ENCODE peak calls at places on chromosomes 6 and 20, in nine cellular contexts. H, Q, C, U, N, V, L, T and S are unnamed samples.

GRCh38 chr6:113450061-113450465 is 407.1 kb upstream of the MARCKS start:
- DNase-seq in H (no peak), Q (peak; percentile 33), C (no peak), U (no peak), N (no peak), V (peak; percentile 19), L (peak; percentile 73), T (no peak), S (no peak)

GRCh38 chr6:88166901-88167624 is 916 bp upstream of the CNR1 start:
- DNase-seq in H (no peak), Q (no peak), C (peak; percentile 30), U (no peak), N (no peak), V (no peak), L (peak; percentile 11), T (peak; percentile 62), S (peak; percentile 46)

GRCh38 chr6:40049128-40049527 is 114.9 kb upstream of the MOCS1 start:
- DNase-seq in H (no peak), Q (no peak), C (no peak), U (no peak), N (no peak), V (no peak), L (no peak), T (no peak), S (no peak)

GRCh38 chr20:32792316-32792715 is 27.4 kb upstream of the MAPRE1 start:
- DNase-seq in H (no peak), Q (peak; percentile 38), C (peak; percentile 72), U (no peak), N (no peak), V (peak; percentile 4), L (peak; percentile 28), T (peak; percentile 77), S (no peak)

GRCh38 chr20:37276494-37277252 is 12.8 kb upstream of the MANBAL start:
- DNase-seq in H (no peak), Q (peak; percentile 75), C (peak; percentile 81), U (peak; percentile 41), N (no peak), V (peak; percentile 87), L (peak; percentile 97), T (no peak), S (no peak)

GRCh38 chr6:140538926-140539325 is 1164.5 kb upstream of the CITED2 start:
- DNase-seq in H (no peak), Q (no peak), C (no peak), U (no peak), N (no peak), V (peak; percentile 28), L (peak; percentile 66), T (no peak), S (no peak)

GRCh38 chr6:99822741-99823512 is 171.1 kb downstream of the MCHR2 start:
- DNase-seq in H (no peak), Q (peak; percentile 16), C (peak; percentile 57), U (peak; percentile 77), N (no peak), V (peak; percentile 84), L (peak; percentile 74), T (peak; percentile 64), S (no peak)

GRCh38 chr6:169722362-169723199 is 1.7 kb downstream of the PHF10 start:
- DNase-seq in H (peak; percentile 59), Q (peak; percentile 61), C (peak; percentile 45), U (peak; percentile 39), N (peak; percentile 76), V (peak; percentile 82), L (peak; percentile 78), T (peak; percentile 68), S (peak; percentile 64)

GRCh38 chr6:110537208-110538123 is 61.1 kb upstream of the SLC22A16 start:
- DNase-seq in H (no peak), Q (peak; percentile 92), C (no peak), U (no peak), N (no peak), V (peak; percentile 95), L (peak; percentile 97), T (no peak), S (no peak)

GRCh38 chr6:106163446-106163965 is 77.4 kb downstream of the PRDM1 start:
- DNase-seq in H (peak; percentile 75), Q (peak; percentile 57), C (peak; percentile 88), U (peak; percentile 93), N (no peak), V (peak; percentile 92), L (peak; percentile 93), T (peak; percentile 29), S (peak; percentile 55)

GRCh38 chr6:2658788-2659187 is 91.9 kb downstream of the MYLK4 start:
- DNase-seq in H (no peak), Q (no peak), C (peak; percentile 42), U (no peak), N (no peak), V (peak; percentile 10), L (peak; percentile 31), T (no peak), S (no peak)

GRCh38 chr6:18632670-18633410 is 245.7 kb downstream of the RNF144B start:
- DNase-seq in H (no peak), Q (peak; percentile 77), C (no peak), U (no peak), N (no peak), V (peak; percentile 62), L (peak; percentile 44), T (no peak), S (no peak)

GRCh38 chr20:41370176-41370575 is 3.6 kb upstream of the EMILIN3 start:
- DNase-seq in H (no peak), Q (no peak), C (peak; percentile 60), U (no peak), N (no peak), V (no peak), L (no peak), T (no peak), S (no peak)

GRCh38 chr6:47083586-47084047 is 41.5 kb upstream of the ADGRF1 start:
- DNase-seq in H (no peak), Q (peak; percentile 19), C (no peak), U (no peak), N (peak; percentile 82), V (peak; percentile 42), L (peak; percentile 88), T (no peak), S (peak; percentile 89)

GRCh38 chr6:132207991-132208390 is 193.3 kb downstream of the MOXD1 start:
- DNase-seq in H (no peak), Q (no peak), C (no peak), U (no peak), N (no peak), V (no peak), L (no peak), T (no peak), S (no peak)

DNA sequence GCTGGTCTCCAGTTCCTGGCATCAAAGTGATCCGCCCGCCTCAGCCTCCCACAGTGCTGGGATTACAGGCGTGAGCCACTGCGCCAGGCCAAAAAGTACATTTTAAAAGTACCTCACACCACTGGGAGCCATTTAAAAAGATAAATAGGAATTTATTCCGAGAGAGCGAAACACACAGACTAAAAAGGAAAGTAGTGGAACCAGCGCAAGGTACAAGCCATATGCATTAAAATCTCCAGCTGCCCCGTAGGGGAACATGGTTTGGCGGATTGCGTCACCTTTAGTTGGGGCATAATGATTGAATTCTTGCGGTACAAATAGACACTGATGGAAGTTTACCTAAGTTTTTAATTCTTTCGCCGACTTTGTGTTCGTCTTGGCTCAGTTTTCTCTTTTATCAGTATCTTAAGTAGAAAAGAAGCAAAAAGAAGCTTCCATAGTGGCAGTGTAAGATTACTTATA is 1.3 kb downstream of the RAD21L1 start:
- DNase-seq in H (no peak), Q (no peak), C (no peak), U (no peak), N (no peak), V (no peak), L (no peak), T (peak; percentile 14), S (no peak)
- H3K4me3 ChIP-seq in H (peak overlapping the region; percentile 66), Q (no peak overlapping the region), C (no peak overlapping the region), U (no peak overlapping the region), N (no peak overlapping the region), V (peak overlapping the region; percentile 83), L (peak overlapping the region; percentile 14), T (no peak overlapping the region), S (peak overlapping the region; percentile 72)

DNA sequence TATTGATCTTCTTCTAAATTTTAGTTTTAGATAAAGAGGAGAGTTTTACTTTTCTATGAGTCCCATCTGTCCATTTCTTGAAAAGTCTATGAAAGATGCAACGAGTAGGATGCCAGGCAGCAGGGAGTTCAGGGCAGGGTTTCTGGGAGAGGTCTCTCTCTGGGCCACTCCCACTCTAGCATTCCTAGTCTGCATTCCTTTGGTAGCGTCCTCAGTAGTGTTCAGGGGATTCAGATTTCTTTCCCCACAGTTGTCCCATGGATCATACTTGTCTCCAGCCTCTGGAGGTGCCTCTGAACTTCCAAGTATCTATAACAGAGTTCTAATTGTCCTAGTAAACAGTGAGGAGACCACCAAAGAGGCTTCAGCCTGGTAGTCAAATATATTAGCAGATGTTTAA is 225.3 kb downstream of the RIMS1 start:
- DNase-seq in H (no peak), Q (no peak), C (no peak), U (no peak), N (no peak), V (no peak), L (no peak), T (peak; percentile 9), S (no peak)
- H3K4me3 ChIP-seq in H (no peak overlapping the region), Q (no peak overlapping the region), C (no peak overlapping the region), U (no peak overlapping the region), N (no peak overlapping the region), V (no peak overlapping the region), L (no peak overlapping the region), T (no peak overlapping the region), S (no peak overlapping the region)

DNA sequence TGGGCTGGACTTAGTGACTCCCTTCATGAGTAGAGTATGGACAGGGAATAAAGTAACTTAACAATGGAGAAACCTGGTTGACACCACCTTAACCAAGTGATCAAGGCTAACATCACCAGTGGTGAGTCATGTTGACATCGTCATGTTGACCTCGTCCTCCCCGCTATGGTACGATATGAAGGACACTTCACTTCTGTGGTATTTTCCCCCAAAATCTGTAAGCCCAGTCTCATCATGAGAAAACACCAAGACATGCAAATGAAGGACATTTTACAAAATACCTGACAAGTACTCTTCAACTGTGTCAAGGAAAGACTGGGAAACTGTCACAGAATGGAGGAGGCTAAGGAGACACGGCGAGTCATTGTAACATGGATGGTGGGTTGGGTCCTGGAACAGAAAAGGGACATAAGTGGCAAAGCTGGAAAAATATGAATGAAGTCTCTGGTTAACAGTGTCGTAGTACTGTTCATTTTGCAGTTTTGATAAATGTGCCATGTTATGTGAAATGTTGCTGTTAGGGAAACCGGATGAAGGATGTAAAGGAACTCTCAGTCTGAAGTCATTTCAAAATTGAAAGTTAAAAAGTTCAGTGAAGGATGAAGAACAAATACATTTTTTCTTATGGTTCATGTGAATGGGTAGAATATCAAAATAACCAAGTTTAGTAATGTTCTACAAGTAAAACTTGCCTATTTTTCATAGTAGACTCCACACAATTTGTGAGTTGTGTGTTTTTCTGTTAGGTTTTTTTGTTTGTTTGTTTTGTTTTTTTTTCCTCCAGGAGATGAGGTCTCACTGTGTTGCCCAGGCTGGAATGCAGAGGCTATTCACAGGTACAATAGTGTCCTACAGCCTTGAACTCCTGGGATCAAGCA is 247.5 kb downstream of the TMEM242 start:
- DNase-seq in H (no peak), Q (peak; percentile 64), C (peak; percentile 71), U (no peak), N (no peak), V (peak; percentile 64), L (no peak), T (no peak), S (no peak)
- H3K4me3 ChIP-seq in H (peak overlapping the region; percentile 5), Q (no peak overlapping the region), C (peak overlapping the region; percentile 39), U (no peak overlapping the region), N (no peak overlapping the region), V (no peak overlapping the region), L (no peak overlapping the region), T (no peak overlapping the region), S (no peak overlapping the region)

DNA sequence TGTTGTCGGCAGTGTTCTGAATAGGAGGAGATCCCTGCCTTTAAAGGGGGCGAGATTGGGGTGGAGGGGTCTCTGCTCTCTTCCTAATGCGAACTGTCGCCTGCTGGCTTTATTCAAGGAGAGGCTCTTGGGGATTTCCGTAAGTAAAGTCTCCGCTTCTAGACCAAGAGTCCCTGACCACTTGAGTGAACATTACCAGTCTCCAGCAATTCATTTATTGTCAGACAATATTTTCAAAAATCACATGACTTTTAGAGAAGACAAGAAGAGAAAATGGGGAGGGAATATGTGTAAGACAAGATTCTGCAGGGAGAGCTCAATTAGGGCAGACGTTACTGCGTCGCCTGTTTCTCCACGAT is 21.2 kb downstream of the POM121L2 start:
- DNase-seq in H (no peak), Q (no peak), C (no peak), U (no peak), N (no peak), V (no peak), L (no peak), T (peak; percentile 32), S (no peak)
- H3K4me3 ChIP-seq in H (no peak overlapping the region), Q (peak overlapping the region; percentile 38), C (no peak overlapping the region), U (no peak overlapping the region), N (no peak overlapping the region), V (peak overlapping the region; percentile 24), L (peak overlapping the region; percentile 39), T (peak overlapping the region; percentile 37), S (no peak overlapping the region)